ENCODE peak calls at places on chromosomes 13 and 19, in six cellular contexts. F is GM23248, C is mucosa of descending colon, K is cardiac fibroblast, D is brain microvascular endothelial cell, X is thoracic aorta. U is an unnamed sample.

GRCh38 chr13:75650991-75651390 is 14.9 kb downstream of the LMO7 start:
- DNase-seq in X (no peak), D (no peak), K (no peak), C (no peak), F (peak), U (no peak)

GRCh38 chr19:39413269-39413902 is 917 bp downstream of the PLEKHG2 start:
- DNase-seq in D (no peak), F (peak), X (no peak), C (peak), K (peak), U (no peak)

GRCh38 chr13:74135306-74136088 is 1.3 kb upstream of the KLF12 start:
- DNase-seq in F (peak), C (peak), D (peak), X (peak), K (peak), U (peak)

GRCh38 chr13:43020794-43021193 is 2.6 kb upstream of the DNAJC15 start:
- DNase-seq in C (no peak), D (no peak), K (no peak), X (no peak), F (no peak), U (no peak)

GRCh38 chr13:51729853-51730553 is 74.0 kb downstream of the DHRS12 start:
- DNase-seq in X (peak), K (peak), F (peak), C (no peak), D (peak), U (no peak)

GRCh38 chr13:92967923-92968322 is 258.7 kb upstream of the GPC6 start:
- DNase-seq in F (peak), X (no peak), C (no peak), K (peak), D (no peak), U (no peak)

GRCh38 chr13:81381560-81381959 is 1040.6 kb upstream of the SPRY2 start:
- DNase-seq in F (no peak), K (no peak), X (no peak), D (no peak), C (no peak), U (no peak)

GRCh38 chr19:4589579-4590410 is 30.3 kb upstream of the SEMA6B start:
- DNase-seq in F (no peak), C (no peak), D (no peak), X (no peak), K (no peak), U (no peak)

GRCh38 chr13:46748300-46748699 is 48.7 kb downstream of the ESD start:
- DNase-seq in C (no peak), K (no peak), D (no peak), F (no peak), X (no peak), U (no peak)

GRCh38 chr19:16814526-16815100 is 14.6 kb upstream of the SIN3B start:
- DNase-seq in X (no peak), C (no peak), F (peak), D (peak), K (peak), U (no peak)